ENCODE peak calls at places on chromosomes 13 and 19, in four cellular contexts. One of them, this sample, is unnamed.

GRCh38 chr19:17582613-17583012 is 27.2 kb downstream of the COLGALT1 start:
- DNase-seq in neuronal stem cell: no peak
- DNase-seq in ureter: no peak
- DNase-seq in activated T-helper 1 cell treated with anti-CD3 and anti-CD28 coated beads, Interleukin-2, amount 50 U/mL, for 16 hours: no peak
- DNase-seq in this sample: no peak

GRCh38 chr19:5891938-5892771 is 11.4 kb downstream of the NDUFA11 start:
- DNase-seq in neuronal stem cell: peak
- DNase-seq in ureter: no peak
- DNase-seq in activated T-helper 1 cell treated with anti-CD3 and anti-CD28 coated beads, Interleukin-2, amount 50 U/mL, for 16 hours: no peak
- DNase-seq in this sample: peak

GRCh38 chr19:16325161-16325527 is 518 bp downstream of the KLF2 start:
- DNase-seq in ureter: peak
- DNase-seq in neuronal stem cell: peak
- DNase-seq in activated T-helper 1 cell treated with anti-CD3 and anti-CD28 coated beads, Interleukin-2, amount 50 U/mL, for 16 hours: no peak
- DNase-seq in this sample: peak

GRCh38 chr19:54209748-54210494 is 9.3 kb downstream of the RPS9 start:
- DNase-seq in neuronal stem cell: no peak
- DNase-seq in ureter: peak
- DNase-seq in activated T-helper 1 cell treated with anti-CD3 and anti-CD28 coated beads, Interleukin-2, amount 50 U/mL, for 16 hours: no peak
- DNase-seq in this sample: no peak

GRCh38 chr19:47433121-47433520 is 13.8 kb upstream of the MEIS3 start:
- DNase-seq in activated T-helper 1 cell treated with anti-CD3 and anti-CD28 coated beads, Interleukin-2, amount 50 U/mL, for 16 hours: no peak
- DNase-seq in neuronal stem cell: no peak
- DNase-seq in ureter: no peak
- DNase-seq in this sample: no peak

GRCh38 chr19:35872180-35872579 is 3.8 kb downstream of the APLP1 start:
- DNase-seq in activated T-helper 1 cell treated with anti-CD3 and anti-CD28 coated beads, Interleukin-2, amount 50 U/mL, for 16 hours: no peak
- DNase-seq in ureter: no peak
- DNase-seq in neuronal stem cell: no peak
- DNase-seq in this sample: no peak

GRCh38 chr13:91347996-91348905 is 764 bp downstream of the MIR17HG start:
- DNase-seq in activated T-helper 1 cell treated with anti-CD3 and anti-CD28 coated beads, Interleukin-2, amount 50 U/mL, for 16 hours: peak
- DNase-seq in neuronal stem cell: peak
- DNase-seq in ureter: peak
- DNase-seq in this sample: peak

GRCh38 chr13:57286511-57287098 is 119.6 kb downstream of the PRR20E start:
- DNase-seq in neuronal stem cell: no peak
- DNase-seq in activated T-helper 1 cell treated with anti-CD3 and anti-CD28 coated beads, Interleukin-2, amount 50 U/mL, for 16 hours: no peak
- DNase-seq in ureter: no peak
- DNase-seq in this sample: no peak

GRCh38 chr13:75318138-75318833 is 163.7 kb downstream of the TBC1D4 start:
- DNase-seq in activated T-helper 1 cell treated with anti-CD3 and anti-CD28 coated beads, Interleukin-2, amount 50 U/mL, for 16 hours: no peak
- DNase-seq in neuronal stem cell: no peak
- DNase-seq in ureter: no peak
- DNase-seq in this sample: no peak

GRCh38 chr19:1117654-1118053 is 13.9 kb downstream of the GPX4 start:
- DNase-seq in activated T-helper 1 cell treated with anti-CD3 and anti-CD28 coated beads, Interleukin-2, amount 50 U/mL, for 16 hours: no peak
- DNase-seq in ureter: no peak
- DNase-seq in neuronal stem cell: no peak
- DNase-seq in this sample: no peak